ENCODE peak calls at places on chromosomes 12 and 14, in six cellular contexts. Q is heart left ventricle, Y is lower leg skin, B is erythroblast, E is GM12878, M is IMR-90. P is an unnamed sample.

GRCh38 chr12:27424631-27425230 is 21.8 kb upstream of the SMCO2 start:
- DNase-seq in Q (peak), Y (no peak), B (peak), E (no peak), M (peak), P (peak)

GRCh38 chr12:13864081-13864673 is 117.2 kb downstream of the GRIN2B start:
- DNase-seq in Q (peak), Y (peak), B (peak), E (peak), M (peak), P (peak)

GRCh38 chr14:82854131-82854530 is 1320.5 kb upstream of the SEL1L start:
- DNase-seq in Q (no peak), Y (no peak), B (no peak), E (no peak), M (no peak), P (no peak)

GRCh38 chr12:82651489-82651888 is 35.2 kb upstream of the TMTC2 start:
- DNase-seq in Q (no peak), Y (no peak), B (no peak), E (no peak), M (no peak), P (no peak)

GRCh38 chr12:26691234-26691970 is 141.6 kb downstream of the ITPR2 start:
- DNase-seq in Q (no peak), Y (no peak), B (peak), E (no peak), M (peak), P (peak)

GRCh38 chr12:100675432-100675831 is 101.9 kb downstream of the GAS2L3 start:
- DNase-seq in Q (peak), Y (no peak), B (no peak), E (no peak), M (peak), P (peak)

GRCh38 chr14:24256960-24257359 is 6.0 kb downstream of the TGM1 start:
- DNase-seq in Q (no peak), Y (no peak), B (no peak), E (no peak), M (no peak), P (no peak)

GRCh38 chr12:94874986-94875312 is 128.5 kb downstream of the NDUFA12 start:
- DNase-seq in Q (no peak), Y (no peak), B (no peak), E (no peak), M (no peak), P (peak)

GRCh38 chr12:124778411-124778810 is 85.3 kb downstream of the SCARB1 start:
- DNase-seq in Q (no peak), Y (no peak), B (no peak), E (no peak), M (no peak), P (no peak)

GRCh38 chr12:52946797-52947547 is 1.9 kb upstream of the KRT18 start:
- DNase-seq in Q (no peak), Y (no peak), B (no peak), E (no peak), M (no peak), P (peak)
- TF ChIP-seq POLR2A in Q (no peak), Y (no peak), B (no peak), E (no peak), M (no peak), P (no peak)

GRCh38 chr12:117440384-117440783 is 79.0 kb upstream of the NOS1 start:
- DNase-seq in Q (no peak), Y (no peak), B (no peak), E (no peak), M (no peak), P (no peak)
- TF ChIP-seq POLR2A in Q (no peak), Y (no peak), B (no peak), E (no peak), M (no peak), P (no peak)

GRCh38 chr14:103279129-103280025 is 54.7 kb upstream of the EIF5 start:
- DNase-seq in Q (no peak), Y (peak), B (no peak), E (no peak), M (no peak), P (peak)

GRCh38 chr14:103275000-103275399 is 59.0 kb upstream of the EIF5 start:
- DNase-seq in Q (no peak), Y (no peak), B (no peak), E (no peak), M (no peak), P (no peak)

GRCh38 chr14:103271189-103271588 is 62.8 kb upstream of the EIF5 start:
- DNase-seq in Q (no peak), Y (no peak), B (no peak), E (no peak), M (no peak), P (no peak)

GRCh38 chr14:103273145-103273846 is 60.7 kb upstream of the EIF5 start:
- DNase-seq in Q (no peak), Y (peak), B (no peak), E (no peak), M (no peak), P (peak)

GRCh38 chr14:103273847-103274615 is 60.0 kb upstream of the EIF5 start:
- DNase-seq in Q (no peak), Y (peak), B (no peak), E (no peak), M (no peak), P (no peak)
- TF ChIP-seq POLR2A in Q (no peak), Y (no peak), B (no peak), E (no peak), M (no peak), P (no peak)

GRCh38 chr14:39097159-39097558 is 5.9 kb downstream of the SEC23A start:
- DNase-seq in Q (no peak), Y (no peak), B (no peak), E (no peak), M (peak), P (no peak)

GRCh38 chr14:39107624-39108023 is 4.6 kb upstream of the SEC23A start:
- DNase-seq in Q (no peak), Y (no peak), B (peak), E (no peak), M (peak), P (no peak)

GRCh38 chr14:39099748-39100147 is 3.3 kb downstream of the SEC23A start:
- DNase-seq in Q (no peak), Y (no peak), B (no peak), E (no peak), M (no peak), P (no peak)

GRCh38 chr14:39102969-39103957 is at the start of gene SEC23A:
- DNase-seq in Q (peak), Y (peak), B (peak), E (no peak), M (peak), P (peak)

GRCh38 chr14:39102265-39102968 is 618 bp downstream of the SEC23A start:
- DNase-seq in Q (no peak), Y (no peak), B (peak), E (no peak), M (peak), P (no peak)
- TF ChIP-seq POLR2A in Q (no peak), Y (no peak), B (no peak), E (no peak), M (no peak), P (no peak)

P was measured in adrenal gland.